ENCODE peak calls at places on chromosomes 3 and 15, in eight cellular contexts. C is psoas muscle, A is BE2C, Y is Caco-2, S is ascending aorta, V is right atrium auricular region, W is upper lobe of left lung, G is HCT116. M is an unnamed sample.

GRCh38 chr3:197117107-197117506 is 87.5 kb upstream of the MELTF start:
- DNase-seq in W (no peak), Y (no peak), C (no peak), A (no peak), G (no peak), V (no peak), S (no peak), M (no peak)

GRCh38 chr15:80568298-80568697 is 126.8 kb upstream of the ABHD17C start:
- DNase-seq in Y (no peak), V (no peak), C (no peak), A (no peak), W (no peak), G (no peak), S (no peak), M (no peak)

GRCh38 chr15:29093065-29093435 is 176.6 kb downstream of the NSMCE3 start:
- DNase-seq in A (no peak), C (no peak), G (no peak), V (no peak), Y (no peak), S (no peak), W (peak; percentile 77), M (no peak)

GRCh38 chr3:113005622-113006021 is 14.8 kb downstream of the GTPBP8 start:
- DNase-seq in V (no peak), S (no peak), G (no peak), A (no peak), C (no peak), Y (no peak), W (no peak), M (no peak)

GRCh38 chr15:54304321-54304720 is 326.1 kb downstream of the UNC13C start:
- DNase-seq in C (no peak), V (no peak), S (no peak), W (no peak), A (no peak), Y (no peak), G (no peak), M (no peak)

GRCh38 chr3:56761887-56762605 is 39.7 kb downstream of the ARHGEF3 start:
- DNase-seq in S (no peak), V (no peak), W (no peak), Y (no peak), C (no peak), G (no peak), A (no peak), M (no peak)

GRCh38 chr15:52010633-52011595 is 8.1 kb upstream of the MAPK6 start:
- DNase-seq in C (peak; percentile 60), S (no peak), A (no peak), V (peak; percentile 36), W (no peak), G (peak; percentile 48), Y (no peak), M (no peak)

GRCh38 chr3:194006102-194006501 is 129.8 kb upstream of the HES1 start:
- DNase-seq in A (no peak), Y (no peak), V (no peak), G (no peak), W (no peak), S (no peak), C (no peak), M (no peak)

GRCh38 chr3:21036888-21037287 is 714.1 kb downstream of the ZNF385D start:
- DNase-seq in V (no peak), G (no peak), S (no peak), C (no peak), W (no peak), A (no peak), Y (no peak), M (no peak)

GRCh38 chr15:75639191-75639708 is 774 bp downstream of the IMP3 start:
- DNase-seq in G (no peak), W (no peak), Y (no peak), C (no peak), S (no peak), A (no peak), V (no peak), M (peak; percentile 17)

DNA sequence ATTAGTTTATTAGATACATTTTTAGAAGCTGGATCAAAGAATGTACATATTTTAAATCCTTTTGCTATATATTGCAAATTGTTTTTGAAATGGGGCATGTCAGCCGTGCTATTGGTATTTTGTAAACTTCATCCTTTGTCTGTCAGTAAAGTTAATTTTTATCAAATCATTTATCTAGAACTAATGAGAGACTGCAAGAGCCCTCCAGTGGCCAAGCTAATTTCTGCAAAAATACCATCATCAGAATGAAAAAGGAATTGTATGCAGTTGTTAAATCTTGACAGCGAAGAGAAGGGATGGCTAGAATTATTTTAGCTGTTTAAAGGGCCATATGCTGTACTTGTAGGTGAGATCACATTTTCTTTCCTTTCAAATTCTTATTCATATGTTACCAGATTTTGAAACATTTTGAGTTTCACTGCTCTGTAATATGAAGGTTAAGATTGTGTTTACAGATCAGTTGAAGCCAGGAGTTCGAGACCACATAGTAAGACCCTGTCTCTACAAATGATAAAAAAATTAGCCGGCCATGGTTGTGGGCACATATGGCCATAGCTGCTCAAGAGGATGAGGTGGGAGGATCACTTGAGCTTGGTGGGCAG is 8.1 kb upstream of the CLDN11 start:
- DNase-seq in G (peak; percentile 18), A (no peak), S (no peak), Y (peak; percentile 18), V (no peak), C (no peak), W (no peak), M (peak; percentile 20)
- H3K4me1 ChIP-seq in G (no peaks in the 10 kb centered on the region), A (no peaks in the 10 kb centered on the region), S (no peaks in the 10 kb centered on the region), Y (no peaks in the 10 kb centered on the region), V (no peaks in the 10 kb centered on the region), C (no peaks in the 10 kb centered on the region), W (no peaks in the 10 kb centered on the region), M (peaks cover 6% of the 10 kb centered on the region)

GRCh38 chr15:89192771-89193170 is 28.6 kb downstream of the RLBP1 start:
- DNase-seq in Y (no peak), G (no peak), C (no peak), V (no peak), W (no peak), A (no peak), S (no peak), M (no peak)
- H3K4me3 ChIP-seq in Y (no peak overlapping the region), G (no peak overlapping the region), C (no peak overlapping the region), V (no peak overlapping the region), W (no peak overlapping the region), A (no peak overlapping the region), S (no peak overlapping the region), M (no peak overlapping the region)

GRCh38 chr15:79458491-79458890 is 26.4 kb downstream of the MINAR1 start:
- DNase-seq in S (no peak), C (no peak), W (no peak), Y (no peak), A (no peak), G (no peak), V (no peak), M (no peak)

GRCh38 chr15:79463781-79464270 is 31.7 kb downstream of the MINAR1 start:
- DNase-seq in W (no peak), Y (no peak), S (no peak), C (no peak), A (no peak), G (no peak), V (no peak), M (no peak)

GRCh38 chr15:79455943-79456342 is 23.8 kb downstream of the MINAR1 start:
- DNase-seq in Y (no peak), W (no peak), S (no peak), C (no peak), G (no peak), V (no peak), A (no peak), M (no peak)

GRCh38 chr15:79463043-79463780 is 31.1 kb downstream of the MINAR1 start:
- DNase-seq in W (peak; percentile 30), Y (no peak), V (no peak), S (no peak), G (no peak), A (no peak), C (no peak), M (no peak)

GRCh38 chr15:79459666-79460065 is 27.5 kb downstream of the MINAR1 start:
- DNase-seq in S (no peak), G (no peak), W (no peak), C (no peak), Y (no peak), A (no peak), V (no peak), M (no peak)
- H3K36me3 ChIP-seq in S (no peaks in the 10 kb centered on the region), G (no peaks in the 10 kb centered on the region), W (no peaks in the 10 kb centered on the region), C (no peaks in the 10 kb centered on the region), Y (no peaks in the 10 kb centered on the region), A (no peaks in the 10 kb centered on the region), V (no peaks in the 10 kb centered on the region), M (no peaks in the 10 kb centered on the region)

GRCh38 chr15:39133201-39133600 is 447.7 kb upstream of the THBS1 start:
- DNase-seq in G (no peak), A (no peak), W (no peak), V (no peak), S (no peak), Y (peak; percentile 53), C (no peak), M (no peak)

GRCh38 chr15:39130556-39131379 is 450.1 kb upstream of the THBS1 start:
- DNase-seq in S (no peak), W (no peak), V (no peak), G (no peak), A (no peak), C (no peak), Y (no peak), M (no peak)

GRCh38 chr15:39134282-39134681 is 446.6 kb upstream of the THBS1 start:
- DNase-seq in Y (no peak), S (no peak), G (no peak), A (no peak), V (no peak), W (no peak), C (no peak), M (no peak)

GRCh38 chr15:39132071-39132470 is 448.8 kb upstream of the THBS1 start:
- DNase-seq in A (no peak), G (no peak), S (no peak), W (no peak), V (no peak), C (no peak), Y (no peak), M (no peak)

GRCh38 chr15:39131605-39132004 is 449.3 kb upstream of the THBS1 start:
- DNase-seq in V (no peak), Y (no peak), S (no peak), G (no peak), C (no peak), W (no peak), A (no peak), M (no peak)
- H3K4me1 ChIP-seq in V (peaks cover 24% of the 10 kb centered on the region), Y (peaks cover 56% of the 10 kb centered on the region), S (peaks cover 3% of the 10 kb centered on the region), G (peaks cover 29% of the 10 kb centered on the region), C (no peaks in the 10 kb centered on the region), W (peaks cover 17% of the 10 kb centered on the region), A (peaks cover 18% of the 10 kb centered on the region), M (peaks cover 22% of the 10 kb centered on the region)

M was measured in HAP-1.